ENCODE peak calls at places on chromosomes 1 and 21, in nine cellular contexts. J is lower lobe of right lung, O is Daoy, F is epithelial cell of prostate, L is H7, R is left cardiac atrium, W is ACHN, D is colonic mucosa, Q is Panc1. K is an unnamed sample.

GRCh38 chr1:110234691-110235090 is 24.6 kb downstream of the KCNC4 start:
- DNase-seq in J (no peak), O (peak; percentile 67), F (no peak), L (peak; percentile 19), R (no peak), W (no peak), D (no peak), Q (no peak), K (no peak)

GRCh38 chr1:25140073-25140797 is 92.1 kb downstream of the SYF2 start:
- DNase-seq in J (peak; percentile 67), O (peak; percentile 52), F (no peak), L (peak; percentile 46), R (no peak), W (no peak), D (no peak), Q (no peak), K (no peak)

GRCh38 chr1:56508523-56508983 is 70.8 kb downstream of the PLPP3 start:
- DNase-seq in J (peak; percentile 54), O (peak; percentile 23), F (peak; percentile 48), L (no peak), R (peak; percentile 72), W (no peak), D (peak; percentile 88), Q (no peak), K (no peak)

GRCh38 chr1:199290186-199290585 is 651.3 kb downstream of the PTPRC start:
- DNase-seq in J (no peak), O (no peak), F (no peak), L (no peak), R (no peak), W (no peak), D (no peak), Q (no peak), K (no peak)

GRCh38 chr1:9746651-9747050 is 77.1 kb downstream of the CLSTN1 start:
- DNase-seq in J (no peak), O (peak; percentile 27), F (no peak), L (no peak), R (no peak), W (no peak), D (no peak), Q (no peak), K (no peak)

GRCh38 chr1:43836267-43836951 is 97.2 kb upstream of the ARTN start:
- DNase-seq in J (peak; percentile 74), O (peak; percentile 92), F (no peak), L (no peak), R (peak; percentile 33), W (peak; percentile 28), D (peak; percentile 87), Q (no peak), K (no peak)

GRCh38 chr21:19463966-19464365 is 1060.4 kb upstream of the TMPRSS15 start:
- DNase-seq in J (no peak), O (peak; percentile 27), F (no peak), L (no peak), R (no peak), W (no peak), D (no peak), Q (no peak), K (no peak)

GRCh38 chr1:11616766-11617165 is 37.5 kb downstream of the FBXO2 start:
- DNase-seq in J (no peak), O (no peak), F (no peak), L (no peak), R (no peak), W (no peak), D (no peak), Q (no peak), K (no peak)

GRCh38 chr1:62712625-62713243 is 24.5 kb upstream of the DOCK7 start:
- DNase-seq in J (no peak), O (no peak), F (no peak), L (no peak), R (no peak), W (no peak), D (no peak), Q (no peak), K (no peak)

GRCh38 chr1:214660190-214660589 is 57.2 kb downstream of the CENPF start:
- DNase-seq in J (no peak), O (no peak), F (no peak), L (no peak), R (no peak), W (no peak), D (no peak), Q (no peak), K (no peak)